ENCODE peak calls at places on chromosomes 4 and X, in seven cellular contexts. K is right cardiac atrium, T is mesendoderm, B is pancreas, Q is IMR-90, E is right lobe of liver, F is aorta. D is an unnamed sample.

GRCh38 chrX:3516051-3516541 is 169.6 kb upstream of the MXRA5 start:
- DNase-seq in T (no peak), E (no peak), K (no peak), F (no peak), B (no peak), Q (peak), D (no peak)

GRCh38 chr4:81366786-81367185 is 104.9 kb downstream of the RASGEF1B start:
- DNase-seq in E (no peak), F (no peak), K (no peak), T (no peak), B (no peak), Q (no peak), D (no peak)

GRCh38 chrX:110215411-110215810 is 102.5 kb downstream of the AMMECR1 start:
- DNase-seq in Q (peak), T (no peak), F (no peak), B (no peak), K (no peak), E (no peak), D (no peak)

GRCh38 chr4:2451821-2452785 is 16.8 kb upstream of the RNF4 start:
- DNase-seq in B (no peak), T (no peak), Q (no peak), K (peak), F (peak), E (no peak), D (no peak)

GRCh38 chr4:19944251-19944650 is 307.5 kb upstream of the SLIT2 start:
- DNase-seq in B (no peak), E (no peak), F (no peak), Q (no peak), K (no peak), T (no peak), D (no peak)

GRCh38 chr4:45030059-45030458 is 303.7 kb upstream of the GNPDA2 start:
- DNase-seq in Q (no peak), T (peak), F (no peak), B (no peak), K (no peak), E (no peak), D (no peak)

GRCh38 chrX:10414872-10415703 is 205.3 kb downstream of the MID1 start:
- DNase-seq in Q (peak), B (no peak), F (no peak), E (no peak), K (no peak), T (no peak), D (no peak)

GRCh38 chrX:86002076-86002896 is 45.1 kb downstream of the CHM start:
- DNase-seq in B (peak), E (no peak), F (no peak), T (peak), Q (peak), K (peak), D (no peak)

GRCh38 chr4:31545755-31546154 is 825.6 kb downstream of the PCDH7 start:
- DNase-seq in K (no peak), Q (no peak), F (no peak), E (no peak), T (no peak), B (no peak), D (no peak)

GRCh38 chr4:1402516-1403101 is 3.6 kb downstream of the NKX1-1 start:
- DNase-seq in Q (no peak), B (no peak), E (peak), F (peak), T (no peak), K (peak), D (no peak)

GRCh38 chr4:145935253-145936141 is 3.1 kb downstream of the ZNF827 start:
- DNase-seq in T (peak), F (no peak), E (no peak), B (peak), Q (no peak), K (peak), D (peak)

GRCh38 chr4:87896020-87896621 is 63.4 kb downstream of the MEPE start:
- DNase-seq in E (no peak), Q (peak), K (no peak), T (peak), F (peak), B (no peak), D (no peak)

GRCh38 chr4:4914059-4914820 is 54.8 kb downstream of the MSX1 start:
- DNase-seq in F (no peak), Q (peak), T (no peak), K (no peak), E (no peak), B (no peak), D (no peak)

GRCh38 chr4:81723927-81724587 is 252.3 kb upstream of the RASGEF1B start:
- DNase-seq in F (no peak), B (no peak), T (no peak), K (peak), Q (no peak), E (peak), D (no peak)

GRCh38 chr4:22071749-22072148 is 123.2 kb upstream of the KCNIP4 start:
- DNase-seq in T (no peak), Q (no peak), K (no peak), E (no peak), F (no peak), B (no peak), D (no peak)

GRCh38 chr4:35182451-35182850 is 1061.9 kb downstream of the ARAP2 start:
- DNase-seq in T (no peak), E (no peak), Q (no peak), B (no peak), K (peak), F (no peak), D (no peak)

GRCh38 chr4:6362243-6362885 is 92.7 kb downstream of the WFS1 start:
- DNase-seq in T (peak), B (no peak), K (peak), E (no peak), F (no peak), Q (no peak), D (no peak)

GRCh38 chrX:153794897-153795816 is 689 bp downstream of the SSR4 start:
- DNase-seq in K (no peak), T (peak), Q (no peak), F (no peak), E (no peak), B (no peak), D (no peak)

GRCh38 chr4:100977746-100978397 is 369.5 kb downstream of the PPP3CA start:
- DNase-seq in B (no peak), T (no peak), K (no peak), E (peak), Q (no peak), F (no peak), D (no peak)

GRCh38 chrX:72280210-72280882 is 3.3 kb upstream of the RPS4X start:
- DNase-seq in B (no peak), T (no peak), Q (peak), E (no peak), F (no peak), K (no peak), D (no peak)

GRCh38 chrX:750812-751211 is 120.2 kb downstream of the SHOX start:
- DNase-seq in B (no peak), F (no peak), T (no peak), Q (no peak), E (no peak), K (no peak), D (no peak)

GRCh38 chr4:142040043-142040442 is 403.7 kb downstream of the IL15 start:
- DNase-seq in B (no peak), T (peak), K (no peak), E (no peak), Q (no peak), F (no peak), D (no peak)

GRCh38 chr4:22778547-22779163 is 85.9 kb downstream of the GBA3 start:
- DNase-seq in F (no peak), K (peak), B (no peak), E (no peak), Q (no peak), T (no peak), D (no peak)

GRCh38 chr4:62640296-62640695 is 1440.2 kb downstream of the ADGRL3 start:
- DNase-seq in F (no peak), Q (no peak), B (no peak), T (no peak), K (no peak), E (no peak), D (no peak)

GRCh38 chrX:39726810-39727209 is 370.9 kb downstream of the BCOR start:
- DNase-seq in T (peak), B (no peak), K (peak), F (no peak), Q (peak), E (no peak), D (no peak)

GRCh38 chrX:4238916-4239315 is 525.5 kb upstream of the PRKX start:
- DNase-seq in Q (no peak), E (no peak), F (no peak), B (no peak), T (no peak), K (no peak), D (no peak)

GRCh38 chrX:41781500-41781899 is 57.5 kb downstream of the GPR82 start:
- DNase-seq in T (peak), K (no peak), E (no peak), F (no peak), B (no peak), Q (peak), D (no peak)

GRCh38 chrX:41528784-41529183 is 81.6 kb downstream of the NYX start:
- DNase-seq in B (no peak), Q (no peak), F (no peak), T (no peak), E (no peak), K (no peak), D (no peak)

GRCh38 chr4:6703786-6704185 is 5.9 kb downstream of the MRFAP1L1 start:
- DNase-seq in K (no peak), E (no peak), Q (peak), T (no peak), F (no peak), B (no peak), D (no peak)

GRCh38 chr4:48960988-48961635 is 25.0 kb upstream of the CWH43 start:
- DNase-seq in E (no peak), Q (no peak), B (no peak), K (no peak), T (no peak), F (no peak), D (no peak)

GRCh38 chr4:125704726-125705125 is 390.0 kb downstream of the FAT4 start:
- DNase-seq in K (no peak), E (no peak), F (no peak), T (peak), B (no peak), Q (peak), D (no peak)

GRCh38 chr4:88989990-88990389 is 67.0 kb downstream of the FAM13A start:
- DNase-seq in F (no peak), Q (no peak), E (no peak), K (no peak), T (no peak), B (no peak), D (no peak)
- H3K27ac ChIP-seq in F (no peak), Q (no peak), E (no peak), K (no peak), T (no peak), B (no peak), D (no peak)

GRCh38 chr4:140047781-140048180 is 106.2 kb downstream of the MAML3 start:
- DNase-seq in E (no peak), B (no peak), K (no peak), F (no peak), Q (no peak), T (no peak), D (no peak)
- H3K27ac ChIP-seq in E (no peak), B (no peak), K (no peak), F (peak), Q (no peak), T (no peak), D (no peak)

DNA sequence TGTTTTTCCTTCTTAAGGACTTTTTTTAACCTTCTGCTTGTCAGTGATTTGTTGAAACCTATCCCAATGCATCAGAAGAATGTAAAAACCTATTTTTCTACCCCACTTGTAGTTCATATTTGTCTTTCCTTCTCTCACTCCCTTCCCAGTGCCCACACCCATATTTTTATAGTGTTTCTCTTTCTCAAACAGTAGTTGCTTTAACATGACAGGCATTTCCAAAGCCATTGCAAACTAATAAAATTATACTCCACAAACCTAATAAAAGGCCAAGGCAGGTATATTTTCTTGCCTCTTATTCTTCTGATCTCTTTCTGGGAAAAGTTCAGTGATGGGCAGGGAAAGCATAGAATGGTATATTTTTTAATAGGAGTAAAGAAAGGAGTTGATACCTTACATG is 35.7 kb upstream of the FHDC1 start:
- DNase-seq in K (no peak), B (no peak), E (no peak), T (no peak), F (no peak), Q (no peak), D (no peak)
- H3K27ac ChIP-seq in K (no peak), B (no peak), E (no peak), T (no peak), F (no peak), Q (no peak), D (no peak)

DNA sequence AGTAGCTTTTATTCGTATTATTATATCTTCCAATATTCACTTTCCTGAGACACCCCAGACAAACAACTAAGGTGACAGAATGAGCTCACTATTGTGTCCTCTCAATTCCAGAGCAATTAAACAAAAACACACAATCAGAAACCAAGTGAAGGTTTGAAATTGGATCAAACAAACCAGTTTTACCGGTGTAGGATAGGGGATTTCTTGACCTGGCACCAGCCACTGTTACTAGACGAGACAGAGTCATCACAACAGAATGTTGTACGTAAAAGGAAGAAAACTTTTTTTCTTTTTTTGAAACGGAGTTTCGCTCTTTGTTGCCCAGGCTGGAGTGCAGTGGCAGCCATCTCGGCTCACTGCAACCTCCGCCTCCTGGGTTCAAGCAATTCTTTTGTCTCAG is 43.7 kb downstream of the LDOC1 start:
- DNase-seq in T (no peak), E (no peak), Q (no peak), B (no peak), F (no peak), K (no peak), D (no peak)
- H3K27ac ChIP-seq in T (no peak), E (no peak), Q (no peak), B (no peak), F (no peak), K (no peak), D (no peak)

DNA sequence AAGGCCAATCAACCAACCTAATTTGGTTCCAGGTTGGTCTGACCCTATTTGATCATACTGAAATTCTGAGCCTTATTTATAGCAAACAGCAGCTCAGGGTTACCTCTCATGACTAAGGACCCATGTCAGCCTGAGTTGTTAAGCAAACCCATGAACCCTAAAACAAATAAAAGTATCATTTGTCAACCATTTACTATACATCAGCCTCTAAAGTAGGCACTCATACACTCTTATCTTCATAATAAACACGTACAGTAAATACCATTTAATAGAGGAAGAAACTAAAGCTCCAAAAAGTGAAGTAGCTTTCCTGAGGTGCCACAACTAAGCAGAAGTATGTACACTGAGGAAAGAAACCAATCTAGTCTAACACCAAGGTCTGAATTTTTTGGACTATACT is 25.2 kb downstream of the MANBA start:
- DNase-seq in K (no peak), E (no peak), B (no peak), T (no peak), F (no peak), Q (no peak), D (no peak)
- H3K27ac ChIP-seq in K (no peak), E (no peak), B (no peak), T (no peak), F (no peak), Q (no peak), D (no peak)

GRCh38 chr4:94536649-94537464 is 85.1 kb downstream of the PDLIM5 start:
- DNase-seq in F (no peak), E (no peak), Q (no peak), K (no peak), B (no peak), T (peak), D (no peak)
- H3K27ac ChIP-seq in F (no peak), E (no peak), Q (no peak), K (no peak), B (no peak), T (no peak), D (no peak)

GRCh38 chr4:176781739-176782100 is 11.0 kb downstream of the VEGFC start:
- DNase-seq in E (no peak), B (no peak), F (no peak), Q (no peak), K (no peak), T (no peak), D (no peak)
- H3K27ac ChIP-seq in E (no peak), B (no peak), F (no peak), Q (peak), K (no peak), T (no peak), D (no peak)

GRCh38 chrX:149940015-149940716 is 1.9 kb upstream of the EOLA2 start:
- DNase-seq in K (peak), E (peak), B (peak), T (peak), Q (peak), F (peak), D (peak)

GRCh38 chrX:149938427-149939270 is at the start of gene EOLA2:
- DNase-seq in K (peak), T (peak), B (peak), F (peak), Q (peak), E (peak), D (peak)

GRCh38 chrX:149939271-149940014 is 1.2 kb upstream of the EOLA2 start:
- DNase-seq in Q (peak), B (peak), K (peak), F (peak), E (peak), T (peak), D (peak)

GRCh38 chrX:149937881-149938426 is 337 bp downstream of the EOLA2 start:
- DNase-seq in F (peak), B (no peak), E (peak), T (peak), K (peak), Q (peak), D (no peak)
- H3K27ac ChIP-seq in F (peak), B (peak), E (peak), T (peak), K (peak), Q (peak), D (peak)

GRCh38 chr4:104860227-104861123 is 286.2 kb upstream of the TET2 start:
- DNase-seq in F (no peak), K (no peak), Q (peak), T (peak), B (peak), E (peak), D (peak)

DNA sequence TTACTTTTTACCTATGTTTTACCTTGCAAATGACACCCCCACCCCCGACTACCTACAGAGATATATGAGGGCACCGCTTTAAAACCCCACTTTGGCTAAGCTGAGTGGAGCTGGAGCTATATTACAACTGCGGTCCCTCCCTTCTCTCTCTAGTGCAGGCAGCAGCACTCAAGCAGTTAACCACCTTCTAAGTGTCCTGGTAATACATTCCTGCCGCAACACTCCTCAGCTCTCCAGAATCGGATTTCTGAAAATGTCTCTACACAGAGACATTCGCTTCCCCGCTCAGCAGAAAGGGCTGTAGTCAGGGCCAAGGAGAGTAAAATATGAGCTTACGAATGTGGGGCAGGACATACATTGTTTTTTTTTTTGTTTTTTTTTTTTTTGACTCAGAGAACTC is 287.1 kb upstream of the TET2 start:
- DNase-seq in E (no peak), Q (no peak), K (no peak), T (peak), B (no peak), F (no peak), D (no peak)
- H3K27ac ChIP-seq in E (no peak), Q (no peak), K (no peak), T (no peak), B (no peak), F (no peak), D (no peak)

DNA sequence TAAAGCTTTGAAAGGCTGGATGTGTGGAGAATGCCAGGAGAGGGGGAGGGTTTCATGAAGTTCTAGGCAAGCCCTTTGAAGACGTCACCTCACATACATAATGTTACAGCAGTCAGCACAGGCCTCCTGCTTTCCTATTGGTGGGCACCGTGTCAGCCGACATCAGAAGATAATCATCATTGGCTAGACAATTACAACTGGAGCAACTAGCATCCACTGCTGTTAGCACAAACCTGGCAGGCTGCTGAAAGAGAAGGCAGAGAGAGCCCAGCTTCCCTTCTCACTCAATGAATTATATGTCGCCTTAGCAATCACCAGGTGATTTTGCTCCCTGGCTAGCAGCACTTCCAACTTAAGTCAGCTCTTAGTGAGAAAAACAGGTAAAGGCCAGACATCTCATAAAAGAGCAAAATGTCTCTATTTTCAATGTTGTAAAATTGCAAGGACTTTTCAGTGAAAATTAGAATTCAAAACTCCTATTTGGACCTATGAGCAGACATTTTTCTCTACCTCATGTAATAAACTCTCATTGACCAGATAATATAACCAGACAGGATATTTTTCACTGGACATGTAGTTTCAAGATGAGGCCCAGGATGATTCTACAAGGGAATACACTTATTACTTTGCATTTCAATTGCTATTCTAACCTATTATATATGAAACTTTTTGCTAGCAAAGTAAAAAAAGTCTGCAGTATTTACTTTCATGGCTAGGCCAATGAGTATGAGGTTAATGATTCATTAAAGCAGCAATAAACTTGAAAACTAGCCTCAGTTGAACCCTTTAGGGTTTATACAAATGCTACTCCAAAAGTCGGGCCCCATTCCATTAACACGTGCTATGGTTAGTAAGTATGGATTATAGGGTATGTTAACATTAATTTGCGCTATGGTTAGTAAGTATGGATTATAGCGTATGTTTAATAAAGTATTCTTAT is 4.3 kb downstream of the ELOVL6 start:
- DNase-seq in B (peak), T (peak), E (peak), Q (peak), F (peak), K (peak), D (peak)
- H3K27ac ChIP-seq in B (no peak), T (peak), E (peak), Q (no peak), F (no peak), K (peak), D (peak)